ENCODE peak calls at places on chromosomes 13 and 19, in four cellular contexts. X, M, S and Z are unnamed samples.

GRCh38 chr19:16370671-16371391 is 46.2 kb downstream of the KLF2 start:
- DNase-seq in X (no peak), M (no peak), S (no peak), Z (no peak)

GRCh38 chr13:59879281-59879680 is 284.4 kb downstream of the DIAPH3 start:
- DNase-seq in X (no peak), M (no peak), S (no peak), Z (no peak)

GRCh38 chr13:74080762-74081161 is 53.4 kb downstream of the KLF12 start:
- DNase-seq in X (no peak), M (no peak), S (no peak), Z (no peak)

GRCh38 chr13:46666727-46667456 is 113.9 kb downstream of the LRCH1 start:
- DNase-seq in X (no peak), M (no peak), S (no peak), Z (peak)

GRCh38 chr13:21150013-21150412 is 26.3 kb downstream of the SKA3 start:
- DNase-seq in X (no peak), M (no peak), S (no peak), Z (no peak)

GRCh38 chr13:109740121-109740520 is 46.3 kb downstream of the IRS2 start:
- DNase-seq in X (no peak), M (no peak), S (no peak), Z (no peak)

GRCh38 chr19:30920238-30920637 is 429.0 kb downstream of the TSHZ3 start:
- DNase-seq in X (no peak), M (peak), S (no peak), Z (no peak)

GRCh38 chr13:20127563-20128458 is 33.0 kb downstream of the GJA3 start:
- DNase-seq in X (no peak), M (no peak), S (peak), Z (peak)

GRCh38 chr13:68509734-68510621 is 1279.8 kb upstream of the PCDH9 start:
- DNase-seq in X (no peak), M (no peak), S (no peak), Z (no peak)

GRCh38 chr19:4861147-4861546 is 6.3 kb downstream of the PLIN3 start:
- DNase-seq in X (no peak), M (no peak), S (no peak), Z (no peak)

GRCh38 chr13:36088001-36088400 is 43.2 kb downstream of the DCLK1 start:
- DNase-seq in X (no peak), M (no peak), S (no peak), Z (no peak)

GRCh38 chr19:30253581-30253996 is 118.6 kb upstream of the ZNF536 start:
- DNase-seq in X (no peak), M (no peak), S (no peak), Z (no peak)

GRCh38 chr19:11577451-11578341 is at the start of gene ACP5:
- DNase-seq in X (no peak), M (no peak), S (no peak), Z (no peak)

GRCh38 chr13:112106467-112107141 is 39.7 kb downstream of the SOX1 start:
- DNase-seq in X (no peak), M (no peak), S (peak), Z (no peak)

GRCh38 chr13:23848019-23848418 is 41.2 kb downstream of the MIPEP start:
- DNase-seq in X (no peak), M (no peak), S (no peak), Z (no peak)

GRCh38 chr13:23849670-23850069 is 39.5 kb downstream of the MIPEP start:
- DNase-seq in X (no peak), M (no peak), S (no peak), Z (no peak)

GRCh38 chr13:23850134-23850533 is 39.1 kb downstream of the MIPEP start:
- DNase-seq in X (no peak), M (no peak), S (no peak), Z (no peak)

GRCh38 chr13:23847545-23847944 is 41.7 kb downstream of the MIPEP start:
- DNase-seq in X (no peak), M (no peak), S (no peak), Z (no peak)

GRCh38 chr13:23848639-23849282 is 40.4 kb downstream of the MIPEP start:
- DNase-seq in X (no peak), M (no peak), S (no peak), Z (no peak)
- TF ChIP-seq HDAC6 in X (no peak), M (no peak), S (no peak), Z (no peak)

GRCh38 chr19:1255186-1256161 is 7.1 kb downstream of the MIDN start:
- DNase-seq in X (no peak), M (no peak), S (no peak), Z (no peak)
- TF ChIP-seq HDAC6 in X (no peak), M (no peak), S (no peak), Z (no peak)

DNA sequence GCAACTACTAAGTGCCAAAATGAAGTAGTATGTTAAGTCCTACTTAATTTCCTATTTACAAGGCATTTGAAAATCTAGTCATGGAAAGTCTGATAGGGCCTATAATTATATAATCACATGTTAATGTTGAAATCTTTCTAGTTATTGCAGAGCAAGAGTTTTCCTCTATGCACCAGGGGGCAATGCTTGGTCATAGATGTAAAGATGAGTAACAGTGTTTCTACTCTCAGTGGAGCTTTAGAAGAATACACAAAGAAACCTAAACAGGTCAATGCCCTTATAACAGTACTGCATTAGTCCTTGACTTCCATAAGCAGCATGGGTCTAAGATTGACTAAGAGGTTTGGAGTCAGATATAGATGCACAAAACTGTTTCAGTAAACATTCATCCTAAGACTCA is 218.7 kb downstream of the KCTD12 start:
- DNase-seq in X (no peak), M (no peak), S (no peak), Z (no peak)
- TF ChIP-seq HDAC6 in X (no peak), M (no peak), S (no peak), Z (no peak)

DNA sequence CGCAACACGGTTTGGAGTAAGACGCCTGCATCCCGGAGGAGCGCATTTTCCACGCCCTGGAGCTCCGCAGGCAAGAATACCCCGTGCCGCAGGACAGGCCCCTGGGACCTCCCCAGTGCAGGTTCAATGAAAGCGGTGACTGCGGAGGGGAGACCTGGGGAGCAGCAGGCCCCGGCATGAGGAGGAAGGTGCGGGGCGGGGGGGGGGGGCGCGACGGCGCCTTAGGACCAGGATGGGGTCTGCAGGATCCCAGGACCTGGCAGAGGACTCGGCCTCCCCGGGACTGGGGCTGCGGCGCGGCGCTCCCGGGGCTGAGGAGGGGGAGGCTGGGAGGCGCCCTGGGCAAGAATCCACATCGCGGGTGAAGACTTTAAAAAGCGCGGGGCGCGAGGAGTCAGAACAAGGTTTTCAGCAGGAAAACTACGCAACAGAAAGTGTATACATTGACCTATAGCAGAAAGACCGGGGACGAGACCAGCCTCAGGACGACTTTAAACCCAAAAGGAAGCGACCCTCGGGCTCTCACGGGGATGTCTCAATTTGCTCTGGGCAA is 428 bp downstream of the ZNF611 start:
- DNase-seq in X (no peak), M (no peak), S (no peak), Z (no peak)
- TF ChIP-seq HDAC6 in X (no peak), M (no peak), S (no peak), Z (no peak)

GRCh38 chr19:34712606-34713261 is 21.3 kb upstream of the ZNF181 start:
- DNase-seq in X (peak), M (peak), S (peak), Z (peak)

GRCh38 chr19:34711890-34712289 is 22.2 kb upstream of the ZNF181 start:
- DNase-seq in X (no peak), M (no peak), S (no peak), Z (no peak)

GRCh38 chr19:34713262-34713637 is 20.8 kb upstream of the ZNF181 start:
- DNase-seq in X (no peak), M (no peak), S (no peak), Z (no peak)

GRCh38 chr19:34707661-34708060 is 26.4 kb upstream of the ZNF181 start:
- DNase-seq in X (no peak), M (no peak), S (no peak), Z (no peak)
- TF ChIP-seq HDAC6 in X (no peak), M (no peak), S (no peak), Z (no peak)

DNA sequence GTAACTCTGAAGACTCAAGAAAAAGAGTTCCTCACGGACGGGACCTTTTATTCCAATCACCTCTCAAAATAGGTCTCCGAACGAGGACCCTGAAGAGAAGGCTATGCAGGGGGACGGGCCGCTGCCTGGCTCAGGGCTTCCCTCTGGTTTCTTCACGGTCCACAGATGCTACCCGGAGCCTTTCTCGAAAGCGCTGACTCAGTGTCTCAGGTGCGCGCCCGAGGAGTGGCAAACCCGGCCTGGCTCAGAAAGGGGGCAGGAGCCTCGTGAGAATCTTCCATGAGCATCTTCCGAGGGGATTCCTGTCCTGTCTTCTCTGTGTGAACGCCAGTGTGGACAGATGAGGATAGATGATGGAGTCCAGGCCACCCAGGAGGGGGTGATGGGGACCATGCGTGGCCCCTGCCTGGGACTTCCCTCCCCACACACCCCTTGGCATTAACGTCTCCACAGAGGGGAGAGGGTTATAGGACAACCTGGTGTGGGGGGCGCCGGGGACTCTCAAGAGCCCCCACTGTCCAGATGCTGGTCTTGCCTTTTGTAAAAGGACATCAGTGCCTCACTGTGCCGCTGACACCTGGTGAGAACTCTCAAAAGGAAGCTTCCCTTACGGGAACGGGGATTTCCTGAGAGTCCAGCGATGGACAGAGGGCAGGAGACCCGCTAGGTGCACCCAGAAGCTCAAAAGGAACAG is 16.5 kb downstream of the LSM4 start:
- DNase-seq in X (no peak), M (no peak), S (no peak), Z (no peak)
- TF ChIP-seq HDAC6 in X (no peak), M (no peak), S (no peak), Z (no peak)

DNA sequence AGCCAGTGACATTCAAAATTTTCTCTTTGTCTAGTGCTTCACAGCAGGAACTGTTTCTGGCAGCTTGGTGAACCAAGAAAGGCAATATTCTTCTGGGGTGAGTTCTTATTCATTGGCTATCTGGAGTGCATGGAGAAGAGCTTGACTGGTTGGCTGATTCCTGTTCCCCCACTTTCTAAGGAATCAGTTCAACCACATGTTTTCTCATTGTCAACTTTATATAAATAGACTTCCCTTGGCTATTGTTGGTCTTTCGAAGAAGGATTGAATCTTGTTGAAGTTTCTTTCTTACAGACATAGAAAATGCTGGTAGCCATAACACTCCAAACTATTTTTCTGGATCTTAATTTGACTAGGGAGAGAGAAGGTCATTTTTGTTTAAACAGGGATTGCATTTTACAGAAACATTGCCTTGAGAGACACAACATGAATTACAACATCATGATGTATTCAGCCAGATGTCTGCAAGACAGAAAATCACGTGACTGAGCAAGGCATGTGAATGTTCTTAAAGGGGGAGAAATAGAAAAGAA is 85.2 kb downstream of the EDNRB start:
- DNase-seq in X (no peak), M (no peak), S (no peak), Z (no peak)
- TF ChIP-seq HDAC6 in X (no peak), M (no peak), S (no peak), Z (no peak)

DNA sequence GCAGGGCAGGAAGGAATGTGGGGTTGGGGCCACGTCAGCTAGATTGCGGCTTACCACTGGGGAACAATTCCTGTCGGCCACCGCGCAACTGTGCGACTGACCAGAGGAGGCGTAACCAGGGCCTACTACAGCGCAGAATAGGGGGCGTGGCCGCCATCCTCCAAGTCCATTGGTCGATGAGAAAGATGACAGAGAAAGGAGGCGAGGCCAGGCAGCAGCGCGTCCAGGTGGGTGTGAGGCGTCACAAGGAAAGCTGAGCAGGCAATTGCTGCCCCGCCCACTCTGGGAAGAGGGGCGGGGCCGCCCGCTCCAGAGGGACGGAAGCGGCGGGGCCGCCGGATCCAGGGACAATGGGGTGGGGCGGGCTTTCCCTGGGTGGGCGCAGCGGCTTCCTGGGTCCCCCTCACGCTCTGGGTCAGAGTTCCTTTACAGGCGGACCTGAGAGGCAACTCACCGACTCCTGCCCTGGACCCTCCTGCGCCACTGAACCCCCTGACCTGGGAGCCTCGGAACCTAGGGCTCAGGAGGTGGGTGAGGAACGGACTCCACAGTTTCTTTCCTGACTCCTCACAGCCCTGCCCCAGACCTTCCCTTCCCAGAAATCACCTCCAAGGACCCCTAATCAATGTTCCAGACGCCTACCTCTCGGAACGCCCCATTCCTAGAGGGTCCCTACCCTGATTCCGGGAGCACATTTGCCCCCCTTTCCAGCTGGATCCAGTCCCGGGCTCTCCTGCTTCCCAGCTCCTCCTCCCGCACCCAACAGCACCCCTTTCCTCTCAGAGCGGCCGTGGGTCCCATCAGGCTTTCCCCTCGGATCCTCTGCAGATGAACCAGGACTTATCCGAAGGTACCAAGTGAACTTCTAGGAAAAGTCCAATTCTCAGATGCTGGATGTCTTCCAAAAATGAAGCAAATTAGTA is 101.5 kb upstream of the ZNF492 start:
- DNase-seq in X (no peak), M (no peak), S (no peak), Z (no peak)
- TF ChIP-seq HDAC6 in X (no peak), M (no peak), S (no peak), Z (no peak)

GRCh38 chr19:45553464-45553863 is 31.1 kb downstream of the OPA3 start:
- DNase-seq in X (no peak), M (no peak), S (no peak), Z (peak)

GRCh38 chr19:45560038-45560437 is 24.6 kb downstream of the OPA3 start:
- DNase-seq in X (no peak), M (no peak), S (no peak), Z (no peak)

GRCh38 chr19:45558399-45558878 is 26.2 kb downstream of the OPA3 start:
- DNase-seq in X (no peak), M (peak), S (peak), Z (peak)

GRCh38 chr19:45556835-45557234 is 27.8 kb downstream of the OPA3 start:
- DNase-seq in X (no peak), M (no peak), S (no peak), Z (no peak)

DNA sequence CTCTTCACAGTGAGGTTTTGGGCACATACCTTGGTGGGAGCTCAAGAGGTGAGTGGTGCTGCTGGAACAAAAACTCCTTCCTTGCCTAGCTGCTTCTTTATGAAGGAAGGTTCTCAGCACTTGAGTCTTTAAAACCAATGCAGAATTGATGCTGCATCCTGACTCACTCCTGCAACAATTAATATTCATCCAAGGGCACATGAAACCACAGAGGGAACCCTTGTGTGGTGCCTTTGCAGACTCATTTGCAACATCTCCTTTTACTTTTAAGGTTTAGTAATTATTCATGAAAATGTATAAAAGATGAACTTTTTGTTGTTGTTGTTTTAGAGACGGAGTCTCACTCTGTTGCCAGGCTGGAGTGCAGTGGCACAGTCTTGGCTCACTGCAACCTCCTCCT is 30.1 kb downstream of the OPA3 start:
- DNase-seq in X (no peak), M (no peak), S (no peak), Z (no peak)
- TF ChIP-seq HDAC6 in X (no peak), M (no peak), S (no peak), Z (no peak)

GRCh38 chr19:32168606-32169005 is 176.8 kb upstream of the ZNF507 start:
- DNase-seq in X (no peak), M (no peak), S (no peak), Z (no peak)
- TF ChIP-seq HDAC6 in X (no peak), M (no peak), S (no peak), Z (no peak)